ENCODE peak calls at places on chromosomes 11 and 22, in four cellular contexts. A is A549, R is H1, Z is HepG2. F is an unnamed sample. For H3K4me1, the result is how much of the 10 kb centered on the place peaks cover.

GRCh38 chr11:115452245-115452644 is 52.0 kb downstream of the CADM1 start:
- DNase-seq in A (peak), R (no peak), Z (peak), F (no peak)

GRCh38 chr11:77728203-77728786 is 90.7 kb upstream of the CLNS1A start:
- DNase-seq in A (no peak), R (no peak), Z (no peak), F (no peak)

GRCh38 chr22:22714600-22715361 is 70.4 kb downstream of the GGTLC2 start:
- DNase-seq in A (no peak), R (peak), Z (no peak), F (no peak)

GRCh38 chr22:22834204-22834603 is 53.4 kb upstream of the IGLL5 start:
- DNase-seq in A (no peak), R (no peak), Z (no peak), F (no peak)

GRCh38 chr11:47466701-47467250 is 17.8 kb upstream of the RAPSN start:
- DNase-seq in A (no peak), R (no peak), Z (no peak), F (peak)

GRCh38 chr22:43776081-43776670 is 35.9 kb downstream of the EFCAB6 start:
- DNase-seq in A (no peak), R (no peak), Z (no peak), F (no peak)

GRCh38 chr11:122633219-122633829 is 22.2 kb upstream of the UBASH3B start:
- DNase-seq in A (peak), R (no peak), Z (peak), F (peak)

GRCh38 chr11:110761994-110762393 is 49.8 kb upstream of the ARHGAP20 start:
- DNase-seq in A (no peak), R (no peak), Z (no peak), F (peak)

GRCh38 chr11:57251491-57252104 is 14.5 kb upstream of the APLNR start:
- DNase-seq in A (no peak), R (no peak), Z (no peak), F (peak)

GRCh38 chr11:7579226-7579825 is 65.5 kb downstream of the PPFIBP2 start:
- DNase-seq in A (no peak), R (no peak), Z (no peak), F (no peak)

GRCh38 chr22:37330200-37331033 is 48.1 kb downstream of the CYTH4 start:
- DNase-seq in A (peak), R (peak), Z (peak), F (peak)
- H3K4me1 ChIP-seq in A (half or more), R (under half), Z (under half), F (under half)

GRCh38 chr11:69480547-69481392 is 693 bp upstream of the LINC01488 start:
- DNase-seq in A (peak), R (no peak), Z (peak), F (no peak)
- TF ChIP-seq JUN in A (no peak), R (no peak), Z (no peak), F (no peak)

GRCh38 chr11:46176421-46176820 is 55.2 kb upstream of the PHF21A start:
- DNase-seq in A (no peak), R (no peak), Z (no peak), F (no peak)
- H3K4me1 ChIP-seq in A (under half), R (under half), Z (under half), F (under half)

GRCh38 chr11:27471067-27471587 is 1.5 kb downstream of the LGR4 start:
- DNase-seq in A (peak), R (no peak), Z (peak), F (no peak)

GRCh38 chr11:27473017-27473406 is 422 bp upstream of the LGR4 start:
- DNase-seq in A (no peak), R (no peak), Z (no peak), F (no peak)

GRCh38 chr11:27472398-27473016 is at the start of gene LGR4:
- DNase-seq in A (peak), R (peak), Z (peak), F (peak)

GRCh38 chr11:27470166-27470565 is 2.4 kb downstream of the LGR4 start:
- DNase-seq in A (no peak), R (no peak), Z (no peak), F (no peak)

GRCh38 chr11:27471588-27472397 is 797 bp downstream of the LGR4 start:
- DNase-seq in A (peak), R (peak), Z (no peak), F (peak)
- TF ChIP-seq JUN in A (peak), R (no peak), Z (no peak), F (no peak)